ENCODE peak calls at places on chromosome 18, in four cellular contexts. R, E, F and M are unnamed samples.

GRCh38 chr18:44733069-44733753 is 52.5 kb downstream of the SETBP1 start:
- DNase-seq in R (no peak), E (no peak), F (no peak), M (no peak)

GRCh38 chr18:76231402-76231801 is 263.6 kb downstream of the ZNF516 start:
- DNase-seq in R (no peak), E (no peak), F (no peak), M (no peak)

GRCh38 chr18:66410692-66411091 is 193.2 kb downstream of the CDH19 start:
- DNase-seq in R (no peak), E (no peak), F (no peak), M (no peak)

GRCh38 chr18:45993441-45993840 is 26.3 kb upstream of the EPG5 start:
- DNase-seq in R (no peak), E (no peak), F (no peak), M (no peak)

GRCh38 chr18:905307-905947 is 756 bp downstream of the ADCYAP1 start:
- DNase-seq in R (no peak), E (no peak), F (no peak), M (no peak)

GRCh38 chr18:67590571-67591141 is 74.1 kb upstream of the DSEL start:
- DNase-seq in R (no peak), E (no peak), F (no peak), M (no peak)

GRCh38 chr18:57915848-57916596 is 112.9 kb upstream of the ATP8B1 start:
- DNase-seq in R (no peak), E (no peak), F (no peak), M (no peak)

GRCh38 chr18:741931-742512 is 29.6 kb upstream of the ENOSF1 start:
- DNase-seq in R (no peak), E (no peak), F (peak), M (no peak)

GRCh38 chr18:41818381-41819355 is 136.4 kb upstream of the PIK3C3 start:
- DNase-seq in R (no peak), E (no peak), F (no peak), M (no peak)

GRCh38 chr18:5239447-5239846 is 42.4 kb upstream of the AKAIN1 start:
- DNase-seq in R (no peak), E (no peak), F (no peak), M (no peak)

GRCh38 chr18:5237083-5237722 is 40.1 kb upstream of the AKAIN1 start:
- DNase-seq in R (peak), E (peak), F (no peak), M (no peak)

GRCh38 chr18:5238371-5238758 is 41.3 kb upstream of the AKAIN1 start:
- DNase-seq in R (peak), E (peak), F (no peak), M (peak)

DNA sequence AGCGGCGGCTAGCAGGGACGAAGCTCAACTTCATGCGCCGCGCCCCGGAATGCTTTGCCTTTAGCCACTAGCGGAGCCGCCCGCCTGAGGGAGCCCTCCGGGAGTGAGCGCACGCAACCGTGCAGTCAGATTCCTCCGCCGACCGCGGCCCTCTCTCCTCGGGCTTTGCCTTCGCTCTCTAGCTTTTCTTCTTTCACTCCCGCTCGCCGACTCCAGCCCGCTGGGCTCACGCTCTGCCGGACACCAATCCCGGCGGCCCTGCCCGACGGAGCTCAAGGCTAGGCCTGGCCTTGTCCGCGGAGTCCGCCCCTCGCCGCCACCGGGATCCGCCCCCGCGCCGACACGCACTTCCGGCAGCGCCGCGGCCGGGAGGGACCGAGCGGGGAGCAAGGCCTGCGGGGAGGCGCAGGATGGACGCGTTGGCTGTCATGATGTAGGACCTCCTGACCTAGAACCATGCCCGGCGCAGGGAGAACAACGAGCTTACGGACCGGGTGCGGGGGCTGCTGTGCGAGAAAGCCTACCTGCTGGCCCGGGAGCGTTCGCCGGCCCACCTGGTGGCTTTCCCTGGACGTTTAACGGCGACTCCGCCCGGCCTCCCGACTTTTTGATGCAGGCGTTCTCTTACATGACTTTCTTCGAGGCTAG is 40.8 kb upstream of the AKAIN1 start:
- DNase-seq in R (peak), E (peak), F (no peak), M (peak)
- TF ChIP-seq CTCF in R (no peak), E (peak), F (no peak), M (peak)

GRCh38 chr18:74113711-74114110 is 33.9 kb downstream of the FBXO15 start:
- DNase-seq in R (no peak), E (no peak), F (no peak), M (no peak)

GRCh38 chr18:74110983-74111382 is 36.7 kb downstream of the FBXO15 start:
- DNase-seq in R (no peak), E (no peak), F (no peak), M (no peak)

GRCh38 chr18:74114206-74114605 is 33.4 kb downstream of the FBXO15 start:
- DNase-seq in R (no peak), E (no peak), F (no peak), M (no peak)

GRCh38 chr18:74115046-74115445 is 32.6 kb downstream of the FBXO15 start:
- DNase-seq in R (no peak), E (no peak), F (no peak), M (no peak)

DNA sequence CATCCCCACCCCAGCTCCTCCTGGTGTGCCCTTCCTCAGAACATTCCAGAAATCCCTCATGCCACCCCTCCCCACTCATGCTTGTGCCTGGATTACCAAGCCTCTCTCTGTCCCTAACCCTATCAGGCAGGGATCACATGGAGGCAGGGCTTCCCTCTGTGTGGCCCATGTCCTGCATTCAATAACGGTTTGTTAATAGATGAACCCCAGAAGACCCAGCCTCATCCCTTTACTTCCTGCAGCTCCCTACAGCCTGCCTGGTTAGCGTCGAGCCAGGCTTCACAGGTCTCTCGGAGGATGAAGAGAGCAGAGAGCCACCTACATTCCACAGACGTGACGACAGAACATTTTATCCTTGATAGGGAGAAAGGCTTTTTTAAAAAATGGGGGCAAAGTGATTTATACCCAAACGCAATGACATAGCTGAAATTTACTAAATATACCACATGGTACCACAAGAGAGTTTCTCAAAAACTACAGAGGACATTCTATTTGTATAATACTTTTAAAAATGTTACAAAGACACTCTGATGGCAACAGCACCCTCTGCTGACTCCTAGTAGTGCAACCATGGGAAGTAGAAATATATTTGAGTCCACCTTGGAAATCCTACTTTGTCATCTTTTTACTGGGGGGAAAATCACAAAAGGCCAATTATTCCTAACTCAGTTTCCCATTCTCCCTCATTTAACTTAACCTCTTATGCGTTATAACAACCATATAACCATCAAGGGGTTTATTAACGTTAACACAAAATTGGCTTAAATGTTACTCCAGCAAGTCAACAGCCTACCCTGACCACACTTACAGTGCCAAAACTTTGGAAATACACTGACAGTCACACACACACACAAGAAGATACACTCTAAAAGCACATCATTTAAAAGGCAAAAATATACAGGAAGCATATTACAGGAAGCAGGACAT is 30.7 kb downstream of the FBXO15 start:
- DNase-seq in R (peak), E (no peak), F (peak), M (no peak)
- TF ChIP-seq CTCF in R (peak), E (peak), F (peak), M (peak)

DNA sequence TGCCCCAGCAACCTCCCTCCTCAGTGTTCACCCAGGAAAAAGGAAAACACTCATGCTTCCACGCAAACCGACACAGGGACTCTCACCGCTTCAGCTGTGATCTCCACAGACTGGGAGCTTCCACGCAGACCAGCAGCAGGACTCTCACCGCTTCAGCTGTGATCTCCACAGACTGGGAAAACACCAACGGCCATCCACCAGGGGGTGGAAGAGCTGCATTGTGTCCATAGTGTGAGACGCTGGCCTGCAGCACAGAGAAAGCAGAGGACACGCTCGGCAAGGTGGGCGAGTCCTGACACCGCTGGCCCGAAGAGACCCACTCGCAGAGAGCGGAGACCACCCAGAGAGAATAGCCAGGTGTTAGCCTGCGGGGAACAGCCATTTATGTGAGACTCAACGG is 42.5 kb upstream of the NFATC1 start:
- DNase-seq in R (no peak), E (no peak), F (no peak), M (no peak)
- TF ChIP-seq CTCF in R (no peak), E (no peak), F (peak), M (peak)

GRCh38 chr18:22223961-22224322 is 54.6 kb downstream of the GATA6 start:
- DNase-seq in R (no peak), E (no peak), F (no peak), M (no peak)
- TF ChIP-seq CTCF in R (no peak), E (no peak), F (no peak), M (no peak)

GRCh38 chr18:75003764-75004690 is 204.9 kb downstream of the PTGR3 start:
- DNase-seq in R (no peak), E (no peak), F (no peak), M (no peak)
- TF ChIP-seq CTCF in R (no peak), E (no peak), F (no peak), M (no peak)